ENCODE peak calls at places on chromosomes 4 and X, in four cellular contexts. M is IMR-90, R is A673, E is GM06990. L is an unnamed sample. For H3K27me3, the result is how much of the 10 kb centered on the place peaks cover.

GRCh38 chrX:118884552-118885138 is 61.0 kb downstream of the ZCCHC12 start:
- DNase-seq in E (no peak), R (no peak), M (no peak), L (no peak)

GRCh38 chr4:8181844-8182243 is 17.2 kb upstream of the SH3TC1 start:
- DNase-seq in M (no peak), R (no peak), E (no peak), L (peak)

GRCh38 chr4:87566276-87566675 is 37.1 kb upstream of the SPARCL1 start:
- DNase-seq in R (no peak), M (no peak), E (no peak), L (no peak)

GRCh38 chr4:153335665-153336064 is 8.8 kb upstream of the MND1 start:
- DNase-seq in R (no peak), E (no peak), M (peak), L (no peak)

GRCh38 chr4:86927843-86928395 is 6.9 kb upstream of the AFF1 start:
- DNase-seq in E (no peak), R (no peak), M (peak), L (no peak)

GRCh38 chr4:74173321-74173720 is 15.4 kb downstream of the MTHFD2L start:
- DNase-seq in M (no peak), E (no peak), R (no peak), L (no peak)

GRCh38 chr4:932713-933070 is 432 bp downstream of the TMEM175 start:
- DNase-seq in E (no peak), R (no peak), M (peak), L (no peak)

GRCh38 chr4:145795535-145795934 is 115.6 kb downstream of the C4orf51 start:
- DNase-seq in E (no peak), M (no peak), R (no peak), L (no peak)

GRCh38 chr4:3082915-3083515 is 8.5 kb downstream of the HTT start:
- DNase-seq in E (no peak), R (no peak), M (no peak), L (no peak)

GRCh38 chr4:118277243-118277642 is 75.6 kb downstream of the PRSS12 start:
- DNase-seq in M (no peak), R (no peak), E (no peak), L (peak)

GRCh38 chr4:8780086-8780485 is 91.6 kb downstream of the HMX1 start:
- DNase-seq in E (no peak), M (no peak), R (no peak), L (no peak)

GRCh38 chr4:133759428-133759827 is 442.2 kb downstream of the PABPC4L start:
- DNase-seq in M (no peak), R (no peak), E (no peak), L (no peak)

GRCh38 chr4:186644737-186645261 is 78.9 kb downstream of the FAT1 start:
- DNase-seq in E (no peak), M (peak), R (peak), L (peak)

GRCh38 chr4:7585768-7586167 is 151.0 kb upstream of the PSAPL1 start:
- DNase-seq in E (no peak), M (no peak), R (no peak), L (no peak)

GRCh38 chr4:663438-664428 is 10.3 kb downstream of the ATP5ME start:
- DNase-seq in E (peak), R (peak), M (no peak), L (no peak)

GRCh38 chr4:151428346-151428745 is 19.4 kb downstream of the FHIP1A start:
- DNase-seq in M (no peak), R (no peak), E (no peak), L (no peak)

GRCh38 chrX:1249101-1249887 is 19.3 kb upstream of the CSF2RA start:
- DNase-seq in M (no peak), R (peak), E (peak), L (no peak)

GRCh38 chr4:74598611-74599325 is 153.8 kb downstream of the AREG start:
- DNase-seq in R (no peak), E (no peak), M (no peak), L (no peak)

GRCh38 chr4:10336471-10336870 is 120.8 kb downstream of the ZNF518B start:
- DNase-seq in M (no peak), E (no peak), R (no peak), L (no peak)

GRCh38 chrX:42219231-42219630 is 295.9 kb upstream of the CASK start:
- DNase-seq in R (no peak), E (no peak), M (no peak), L (no peak)

GRCh38 chr4:186248643-186249042 is 17.3 kb upstream of the F11 start:
- DNase-seq in E (no peak), R (no peak), M (no peak), L (no peak)

GRCh38 chrX:44908838-44909237 is 35.9 kb downstream of the KDM6A start:
- DNase-seq in R (no peak), E (no peak), M (no peak), L (no peak)

GRCh38 chr4:86894465-86894864 is 2.2 kb upstream of the C4orf36 start:
- DNase-seq in E (no peak), M (peak), R (no peak), L (no peak)

GRCh38 chr4:173288698-173289350 is 45.3 kb downstream of the HMGB2 start:
- DNase-seq in M (no peak), R (no peak), E (no peak), L (peak)

GRCh38 chrX:69386681-69387080 is 117.4 kb upstream of the NALF2 start:
- DNase-seq in R (no peak), E (no peak), M (no peak), L (no peak)

GRCh38 chr4:8035371-8035780 is 95.7 kb upstream of the AFAP1 start:
- DNase-seq in R (peak), M (peak), E (no peak), L (no peak)

GRCh38 chr4:173591760-173592159 is 61.7 kb upstream of the HAND2 start:
- DNase-seq in M (no peak), E (no peak), R (no peak), L (no peak)

GRCh38 chr4:125085-125820 is 952 bp downstream of the ZNF718 start:
- DNase-seq in M (peak), E (peak), R (peak), L (peak)

GRCh38 chr4:144709159-144709558 is 63.2 kb downstream of the HHIP start:
- DNase-seq in R (no peak), M (peak), E (no peak), L (no peak)

GRCh38 chrX:54198262-54198661 is 15.2 kb upstream of the FAM120C start:
- DNase-seq in R (no peak), M (no peak), E (no peak), L (no peak)

GRCh38 chr4:24260922-24261581 is 323.3 kb downstream of the DHX15 start:
- DNase-seq in E (no peak), M (no peak), R (no peak), L (no peak)

GRCh38 chr4:118099106-118099505 is 64.8 kb downstream of the NDST3 start:
- DNase-seq in M (no peak), R (no peak), E (no peak), L (no peak)

GRCh38 chr4:86482851-86483490 is 111.1 kb upstream of the PTPN13 start:
- DNase-seq in R (peak), M (no peak), E (no peak), L (no peak)

GRCh38 chrX:151702021-151702714 is 6.9 kb downstream of the PRRG3 start:
- DNase-seq in R (no peak), M (no peak), E (no peak), L (no peak)

DNA sequence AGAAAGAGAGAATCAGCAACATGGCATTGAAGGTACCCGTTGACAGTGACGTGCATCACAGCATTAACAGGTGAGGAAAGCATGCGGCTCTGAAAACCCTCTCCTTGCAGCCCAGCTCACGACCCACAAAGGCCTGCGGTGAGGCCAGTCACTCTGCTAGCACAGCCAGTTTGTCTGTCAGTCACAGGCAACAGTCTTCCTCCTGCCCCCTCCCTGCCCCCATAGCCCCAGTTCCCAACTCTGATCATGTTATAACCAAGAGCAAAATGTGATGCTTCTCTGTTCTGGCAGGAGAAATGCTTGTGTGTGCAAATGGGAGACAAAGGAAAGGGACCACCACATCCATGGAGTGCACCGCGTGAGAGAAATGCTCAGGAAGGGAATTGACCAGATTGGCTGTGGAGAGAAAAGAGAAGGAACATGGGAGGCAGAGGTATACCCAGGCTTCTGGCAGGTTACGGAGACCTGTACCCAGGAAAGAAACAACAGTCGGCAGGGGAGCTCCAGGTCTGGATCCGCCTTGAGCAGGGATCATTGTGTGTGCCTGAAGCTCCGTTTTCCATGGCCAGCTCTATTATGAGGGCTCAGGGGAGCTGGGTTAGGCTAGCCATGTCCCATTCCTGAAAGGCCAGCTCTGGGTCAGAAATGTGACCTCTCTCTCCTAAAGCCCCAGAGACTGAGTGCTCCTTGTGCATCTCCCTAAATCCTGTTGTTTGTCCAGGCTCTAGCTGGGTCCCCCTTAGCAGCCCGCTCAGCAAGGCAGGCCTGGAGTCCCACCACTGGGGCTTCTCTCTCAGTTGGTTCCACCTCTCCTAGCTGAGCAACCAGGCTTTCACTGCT is 139.7 kb upstream of the MAMLD1 start:
- DNase-seq in M (no peak), E (no peak), R (no peak), L (no peak)
- H3K27me3 ChIP-seq in M (under half), E (under half), R (under half), L (under half)

GRCh38 chr4:95546866-95547707 is 1.7 kb downstream of the UNC5C start:
- DNase-seq in R (no peak), M (no peak), E (no peak), L (no peak)
- H3K4me3 ChIP-seq in R (peak), M (no peak), E (no peak), L (no peak)

DNA sequence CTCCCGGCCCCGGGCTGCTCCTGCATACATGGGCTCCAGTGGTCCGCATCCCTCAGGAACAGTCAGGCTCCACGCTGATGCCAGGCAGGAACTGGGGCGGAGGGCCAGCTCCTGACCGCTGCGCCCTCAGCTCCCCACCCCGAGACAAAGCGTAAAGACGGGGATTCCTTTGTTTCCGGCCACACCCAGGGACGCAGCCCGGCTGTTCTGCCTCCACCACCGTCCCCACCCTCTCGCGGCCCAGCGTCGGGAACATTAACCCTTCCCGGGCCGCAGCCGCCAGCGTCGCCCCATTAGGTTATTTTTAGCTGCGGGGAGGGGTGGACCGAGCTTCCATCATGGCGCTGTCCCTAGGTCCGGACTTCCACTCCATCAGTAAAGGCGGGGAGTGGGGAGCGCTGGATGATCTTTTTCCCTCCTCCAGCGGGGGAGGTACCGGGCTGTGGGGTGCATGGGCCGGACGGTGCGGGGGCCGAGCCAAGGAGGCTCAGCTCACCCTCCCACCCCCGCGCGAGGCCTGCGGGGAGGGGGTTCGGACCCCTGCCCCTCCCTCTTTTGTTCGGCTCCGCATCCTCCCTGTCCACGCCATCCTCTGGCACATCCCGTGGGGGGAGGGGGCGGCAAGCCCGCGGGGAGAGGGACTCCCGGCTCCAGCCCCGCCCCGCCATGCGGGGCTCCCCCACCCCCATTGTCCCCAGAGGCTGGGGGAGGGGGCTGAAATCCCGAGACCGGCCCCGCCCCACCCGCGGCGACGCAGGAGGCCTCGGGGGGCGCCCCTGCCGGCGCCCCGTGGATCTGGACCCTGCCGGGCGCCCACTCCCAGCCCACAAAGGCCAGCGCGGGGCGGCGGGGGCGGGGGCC is 5.3 kb downstream of the CRMP1 start:
- DNase-seq in M (no peak), E (no peak), R (no peak), L (no peak)
- H3K27me3 ChIP-seq in M (under half), E (under half), R (under half), L (under half)

DNA sequence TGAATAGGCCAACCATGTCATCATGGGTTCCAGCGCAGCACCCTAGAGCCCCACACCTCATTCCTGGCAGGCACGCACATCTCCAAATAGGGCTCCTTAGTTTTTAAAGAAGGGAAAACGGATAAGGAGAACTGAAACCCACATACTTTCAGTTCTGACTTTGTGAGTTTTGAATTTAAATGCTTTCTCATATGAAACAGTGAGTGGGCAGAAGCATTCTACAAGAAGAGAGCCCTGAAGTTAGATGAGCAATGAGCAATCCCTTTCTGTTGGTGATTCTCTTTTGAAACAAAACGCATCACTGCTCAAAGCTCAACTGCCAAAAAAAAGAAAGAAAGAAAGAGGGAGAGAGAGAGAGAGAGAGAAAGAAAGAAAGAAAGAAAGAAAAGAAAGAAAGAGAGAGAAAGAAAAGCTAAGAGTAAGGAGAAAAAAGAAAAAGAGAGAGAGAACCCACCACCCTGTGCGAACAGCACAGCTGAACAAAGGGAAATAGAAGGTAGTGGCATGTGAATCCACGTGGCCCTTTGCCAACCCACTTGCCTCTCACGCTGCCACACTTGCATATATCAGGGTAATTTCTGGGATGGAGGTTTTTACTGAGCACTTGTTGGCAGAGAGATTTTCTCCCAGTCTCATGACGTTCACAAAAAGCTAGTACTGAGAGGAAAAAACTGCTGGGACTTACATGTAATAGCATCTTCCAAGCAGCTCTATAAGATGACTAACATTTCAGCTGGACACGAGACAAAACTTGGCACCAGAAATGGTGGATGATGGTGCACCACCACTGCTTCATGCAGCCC is 31.0 kb downstream of the TMSB4X start:
- DNase-seq in M (peak), R (no peak), E (peak), L (no peak)
- H3K4me3 ChIP-seq in M (no peak), R (no peak), E (no peak), L (no peak)

GRCh38 chrX:153989971-153990655 is 17.6 kb downstream of the TMEM187 start:
- DNase-seq in E (no peak), M (no peak), R (no peak), L (no peak)
- H3K27me3 ChIP-seq in E (under half), M (under half), R (under half), L (under half)